ENCODE peak calls at places on chromosomes 3 and 15, in ten cellular contexts. E is heart left ventricle, Z is adrenal gland, P is A549, D is HCT116, H is endothelial cell of umbilical vein, C is breast epithelium, X is H54, R is transverse colon, L is Peyer's patch. S is an unnamed sample.

GRCh38 chr3:54772707-54773106 is 155.2 kb downstream of the LRTM1 start:
- DNase-seq in E (no peak), Z (no peak), P (no peak), D (no peak), H (no peak), C (no peak), X (no peak), R (no peak), L (no peak), S (no peak)

GRCh38 chr15:29612701-29613100 is 209.6 kb downstream of the TJP1 start:
- DNase-seq in E (no peak), Z (no peak), P (no peak), D (no peak), H (peak), C (no peak), X (no peak), R (no peak), L (no peak), S (no peak)

GRCh38 chr3:185656321-185656840 is 70.3 kb downstream of the SENP2 start:
- DNase-seq in E (peak), Z (peak), P (no peak), D (no peak), H (peak), C (no peak), X (peak), R (peak), L (no peak), S (peak)

GRCh38 chr15:89472785-89473256 is 23.6 kb downstream of the RHCG start:
- DNase-seq in E (no peak), Z (peak), P (peak), D (peak), H (peak), C (no peak), X (peak), R (peak), L (peak), S (no peak)

GRCh38 chr15:82135645-82136044 is 89.8 kb upstream of the MEX3B start:
- DNase-seq in E (no peak), Z (no peak), P (no peak), D (no peak), H (no peak), C (no peak), X (no peak), R (no peak), L (no peak), S (no peak)

GRCh38 chr3:183377307-183377959 is 51.0 kb downstream of the MCF2L2 start:
- DNase-seq in E (no peak), Z (no peak), P (no peak), D (no peak), H (no peak), C (no peak), X (no peak), R (no peak), L (peak), S (no peak)

GRCh38 chr3:18086078-18086477 is 339.1 kb downstream of the SATB1 start:
- DNase-seq in E (no peak), Z (no peak), P (no peak), D (no peak), H (no peak), C (no peak), X (no peak), R (no peak), L (no peak), S (no peak)

GRCh38 chr3:150421799-150422548 is 13.9 kb downstream of the TSC22D2 start:
- DNase-seq in E (no peak), Z (no peak), P (no peak), D (no peak), H (no peak), C (no peak), X (no peak), R (no peak), L (no peak), S (no peak)

GRCh38 chr15:28084547-28084946 is 14.6 kb downstream of the OCA2 start:
- DNase-seq in E (no peak), Z (no peak), P (no peak), D (no peak), H (no peak), C (no peak), X (no peak), R (no peak), L (no peak), S (no peak)

GRCh38 chr15:51203797-51204196 is 109.1 kb upstream of the TNFAIP8L3 start:
- DNase-seq in E (no peak), Z (no peak), P (no peak), D (no peak), H (no peak), C (no peak), X (no peak), R (no peak), L (no peak), S (no peak)

GRCh38 chr15:46343527-46343926 is 708.7 kb downstream of the SQOR start:
- DNase-seq in E (no peak), Z (no peak), P (no peak), D (no peak), H (no peak), C (no peak), X (no peak), R (no peak), L (no peak), S (no peak)

GRCh38 chr3:171181907-171182690 is 155.6 kb upstream of the SLC2A2 start:
- DNase-seq in E (no peak), Z (peak), P (no peak), D (no peak), H (no peak), C (no peak), X (no peak), R (no peak), L (no peak), S (no peak)

GRCh38 chr3:124492824-124493223 is 237.4 kb upstream of the UMPS start:
- DNase-seq in E (peak), Z (peak), P (peak), D (peak), H (peak), C (peak), X (peak), R (peak), L (peak), S (peak)

GRCh38 chr3:141485578-141486415 is 1.0 kb upstream of the RASA2 start:
- DNase-seq in E (no peak), Z (no peak), P (peak), D (peak), H (peak), C (no peak), X (peak), R (no peak), L (peak), S (no peak)

GRCh38 chr15:98667521-98668179 is 19.3 kb downstream of the IGF1R start:
- DNase-seq in E (no peak), Z (no peak), P (no peak), D (no peak), H (no peak), C (no peak), X (no peak), R (no peak), L (no peak), S (no peak)

GRCh38 chr15:67240235-67241131 is 14.0 kb downstream of the AAGAB start:
- DNase-seq in E (no peak), Z (no peak), P (peak), D (peak), H (peak), C (no peak), X (no peak), R (peak), L (peak), S (no peak)

GRCh38 chr3:15347104-15347736 is 14.8 kb upstream of the SH3BP5 start:
- DNase-seq in E (no peak), Z (no peak), P (no peak), D (no peak), H (no peak), C (no peak), X (no peak), R (no peak), L (no peak), S (no peak)

GRCh38 chr3:58588030-58588614 is 10.9 kb upstream of the FAM107A start:
- DNase-seq in E (no peak), Z (no peak), P (no peak), D (no peak), H (peak), C (no peak), X (peak), R (no peak), L (no peak), S (no peak)

GRCh38 chr3:112984485-112984884 is 6.3 kb upstream of the GTPBP8 start:
- DNase-seq in E (no peak), Z (no peak), P (no peak), D (no peak), H (peak), C (no peak), X (no peak), R (peak), L (peak), S (no peak)

GRCh38 chr15:90665288-90666134 is 51.6 kb upstream of the BLM start:
- DNase-seq in E (peak), Z (peak), P (peak), D (peak), H (peak), C (peak), X (peak), R (peak), L (peak), S (peak)

GRCh38 chr15:90667063-90667754 is 49.9 kb upstream of the BLM start:
- DNase-seq in E (no peak), Z (no peak), P (no peak), D (no peak), H (no peak), C (no peak), X (no peak), R (no peak), L (peak), S (no peak)

GRCh38 chr15:90660195-90660995 is 56.8 kb upstream of the BLM start:
- DNase-seq in E (peak), Z (peak), P (peak), D (no peak), H (no peak), C (peak), X (peak), R (peak), L (peak), S (peak)

GRCh38 chr15:90666135-90666909 is 50.8 kb upstream of the BLM start:
- DNase-seq in E (no peak), Z (no peak), P (peak), D (no peak), H (no peak), C (no peak), X (no peak), R (no peak), L (no peak), S (no peak)

DNA sequence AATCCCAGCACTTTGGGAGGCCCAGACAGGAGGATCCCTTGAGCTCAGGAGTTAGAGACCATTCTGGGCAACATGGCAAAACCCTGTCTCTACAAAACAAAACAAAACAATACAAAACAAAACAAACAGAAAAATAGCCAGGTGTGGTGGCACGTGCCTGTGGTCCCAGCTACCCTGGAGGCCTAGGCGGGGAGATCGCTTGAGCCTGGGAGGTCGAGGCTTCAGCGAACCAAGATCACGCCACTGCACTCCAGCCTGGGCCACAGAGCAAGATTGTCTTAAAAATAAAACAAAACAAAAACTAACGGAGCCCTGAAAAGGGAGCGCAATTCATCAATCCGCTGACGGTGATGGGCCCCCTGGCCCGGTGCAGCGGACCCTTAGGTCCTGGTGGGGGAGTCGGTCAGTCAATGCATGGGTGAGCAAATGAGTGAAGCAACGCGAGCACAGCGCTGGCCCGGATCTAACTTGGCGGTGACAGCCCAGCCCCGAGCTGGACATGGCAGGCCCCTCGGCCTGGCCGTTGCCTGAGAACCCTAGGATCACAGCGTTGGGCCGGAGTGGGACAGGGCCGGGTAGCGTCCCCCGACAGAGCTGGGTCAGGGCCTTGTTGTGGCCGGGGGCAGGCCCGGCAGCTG is 52.4 kb upstream of the BLM start:
- DNase-seq in E (peak), Z (peak), P (no peak), D (no peak), H (peak), C (no peak), X (no peak), R (peak), L (peak), S (no peak)
- TF ChIP-seq POLR2A in E (no peak), Z (no peak), P (no peak), D (no peak), H (peak), C (no peak), X (no peak), R (no peak), L (no peak), S (no peak)

DNA sequence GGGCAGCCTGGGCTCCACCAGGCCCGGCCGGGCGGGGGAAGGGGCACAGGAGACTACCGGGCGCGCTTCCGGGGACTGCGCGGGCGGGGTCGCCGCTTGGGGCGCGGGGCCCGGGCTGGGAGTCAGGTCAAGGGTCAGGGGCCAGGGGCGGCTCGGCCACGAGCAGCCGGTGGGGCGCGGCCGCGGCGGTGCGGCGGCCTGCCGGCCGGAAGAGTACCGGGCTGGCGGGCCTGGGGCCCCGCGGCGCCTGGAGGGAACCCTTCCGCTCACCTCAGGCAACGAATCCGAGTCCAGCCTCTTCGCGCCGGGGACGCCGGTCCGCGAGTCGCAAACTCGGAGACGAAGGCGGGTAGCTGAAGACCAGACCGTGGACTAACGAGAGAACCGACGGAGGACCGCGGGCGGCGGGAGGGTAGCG is 217 bp downstream of the RHOA start:
- DNase-seq in E (peak), Z (peak), P (no peak), D (no peak), H (no peak), C (no peak), X (no peak), R (peak), L (peak), S (peak)
- TF ChIP-seq POLR2A in E (no peak), Z (no peak), P (peak), D (no peak), H (no peak), C (no peak), X (peak), R (no peak), L (no peak), S (no peak)

GRCh38 chr15:32649336-32649735 is 7.8 kb downstream of the SCG5 start:
- DNase-seq in E (no peak), Z (no peak), P (peak), D (no peak), H (no peak), C (no peak), X (peak), R (no peak), L (no peak), S (no peak)

GRCh38 chr15:32642667-32643425 is 1.3 kb downstream of the SCG5 start:
- DNase-seq in E (no peak), Z (no peak), P (no peak), D (no peak), H (no peak), C (no peak), X (no peak), R (no peak), L (no peak), S (no peak)

GRCh38 chr15:32643907-32644445 is 2.5 kb downstream of the SCG5 start:
- DNase-seq in E (no peak), Z (no peak), P (no peak), D (no peak), H (peak), C (no peak), X (no peak), R (no peak), L (no peak), S (no peak)

GRCh38 chr15:32641517-32642059 is at the start of gene SCG5:
- DNase-seq in E (no peak), Z (no peak), P (no peak), D (no peak), H (peak), C (no peak), X (peak), R (peak), L (peak), S (no peak)

GRCh38 chr15:32646304-32646703 is 4.8 kb downstream of the SCG5 start:
- DNase-seq in E (no peak), Z (no peak), P (no peak), D (no peak), H (no peak), C (no peak), X (no peak), R (no peak), L (no peak), S (no peak)
- TF ChIP-seq POLR2A in E (no peak), Z (no peak), P (no peak), D (no peak), H (no peak), C (no peak), X (no peak), R (no peak), L (no peak), S (no peak)

GRCh38 chr3:4983739-4984510 is 4.7 kb downstream of the BHLHE40 start:
- DNase-seq in E (peak), Z (peak), P (no peak), D (peak), H (peak), C (no peak), X (no peak), R (peak), L (peak), S (peak)

GRCh38 chr3:4981688-4982494 is 2.7 kb downstream of the BHLHE40 start:
- DNase-seq in E (no peak), Z (peak), P (no peak), D (no peak), H (peak), C (no peak), X (no peak), R (no peak), L (no peak), S (no peak)

GRCh38 chr3:4984511-4984864 is 5.3 kb downstream of the BHLHE40 start:
- DNase-seq in E (no peak), Z (no peak), P (no peak), D (no peak), H (no peak), C (no peak), X (no peak), R (no peak), L (no peak), S (no peak)

GRCh38 chr3:4981160-4981687 is 2.0 kb downstream of the BHLHE40 start:
- DNase-seq in E (no peak), Z (no peak), P (no peak), D (no peak), H (peak), C (no peak), X (no peak), R (no peak), L (no peak), S (no peak)

GRCh38 chr3:4982773-4983738 is 3.8 kb downstream of the BHLHE40 start:
- DNase-seq in E (no peak), Z (peak), P (no peak), D (no peak), H (peak), C (no peak), X (no peak), R (no peak), L (no peak), S (no peak)
- TF ChIP-seq POLR2A in E (no peak), Z (peak), P (no peak), D (no peak), H (no peak), C (no peak), X (no peak), R (no peak), L (no peak), S (no peak)

S was measured in lower leg skin.